ENCODE peak calls at places on chromosomes 1 and 21, in eight cellular contexts. One of them, this sample, is unnamed. For H3K4me1, the result is how much of the 10 kb centered on the place peaks cover.

GRCh38 chr1:162670928-162671663 is 38.8 kb downstream of the DDR2 start:
- DNase-seq in SJSA1: no peak
- DNase-seq in aorta: no peak
- DNase-seq in CD8-positive, alpha-beta memory T cell: no peak
- DNase-seq in Peyer's patch: no peak
- DNase-seq in right lobe of liver: no peak
- DNase-seq in spleen: no peak
- DNase-seq in PC-3: peak
- DNase-seq in this sample: no peak

GRCh38 chr1:30037251-30038118 is 685.9 kb downstream of the MATN1 start:
- DNase-seq in Peyer's patch: peak
- DNase-seq in aorta: no peak
- DNase-seq in SJSA1: no peak
- DNase-seq in PC-3: no peak
- DNase-seq in right lobe of liver: no peak
- DNase-seq in CD8-positive, alpha-beta memory T cell: no peak
- DNase-seq in spleen: no peak
- DNase-seq in this sample: no peak

GRCh38 chr1:56123421-56123820 is 455.9 kb downstream of the PLPP3 start:
- DNase-seq in right lobe of liver: no peak
- DNase-seq in PC-3: no peak
- DNase-seq in CD8-positive, alpha-beta memory T cell: no peak
- DNase-seq in Peyer's patch: no peak
- DNase-seq in spleen: no peak
- DNase-seq in SJSA1: no peak
- DNase-seq in aorta: no peak
- DNase-seq in this sample: no peak

GRCh38 chr1:199124351-199124750 is 485.5 kb downstream of the PTPRC start:
- DNase-seq in right lobe of liver: no peak
- DNase-seq in Peyer's patch: no peak
- DNase-seq in aorta: no peak
- DNase-seq in CD8-positive, alpha-beta memory T cell: no peak
- DNase-seq in spleen: no peak
- DNase-seq in PC-3: peak
- DNase-seq in SJSA1: no peak
- DNase-seq in this sample: no peak

GRCh38 chr1:172533511-172534116 is 664 bp downstream of the SUCO start:
- DNase-seq in right lobe of liver: peak
- DNase-seq in SJSA1: peak
- DNase-seq in aorta: no peak
- DNase-seq in PC-3: peak
- DNase-seq in CD8-positive, alpha-beta memory T cell: peak
- DNase-seq in Peyer's patch: peak
- DNase-seq in spleen: peak
- DNase-seq in this sample: peak

GRCh38 chr1:38815903-38816627 is 43.5 kb downstream of the RRAGC start:
- DNase-seq in SJSA1: no peak
- DNase-seq in CD8-positive, alpha-beta memory T cell: no peak
- DNase-seq in aorta: no peak
- DNase-seq in Peyer's patch: no peak
- DNase-seq in spleen: no peak
- DNase-seq in PC-3: no peak
- DNase-seq in right lobe of liver: no peak
- DNase-seq in this sample: no peak

GRCh38 chr1:42316292-42316691 is 18.7 kb downstream of the FOXJ3 start:
- DNase-seq in aorta: no peak
- DNase-seq in SJSA1: no peak
- DNase-seq in CD8-positive, alpha-beta memory T cell: no peak
- DNase-seq in PC-3: no peak
- DNase-seq in spleen: no peak
- DNase-seq in right lobe of liver: no peak
- DNase-seq in Peyer's patch: no peak
- DNase-seq in this sample: no peak

GRCh38 chr21:45724994-45725843 is 81.7 kb downstream of the PCBP3 start:
- DNase-seq in spleen: no peak
- DNase-seq in aorta: no peak
- DNase-seq in PC-3: no peak
- DNase-seq in right lobe of liver: no peak
- DNase-seq in SJSA1: no peak
- DNase-seq in Peyer's patch: no peak
- DNase-seq in CD8-positive, alpha-beta memory T cell: no peak
- DNase-seq in this sample: no peak

GRCh38 chr21:25568230-25568629 is 39.1 kb downstream of the MRPL39 start:
- DNase-seq in Peyer's patch: peak
- DNase-seq in right lobe of liver: no peak
- DNase-seq in spleen: peak
- DNase-seq in SJSA1: peak
- DNase-seq in CD8-positive, alpha-beta memory T cell: peak
- DNase-seq in aorta: no peak
- DNase-seq in PC-3: no peak
- DNase-seq in this sample: peak

DNA sequence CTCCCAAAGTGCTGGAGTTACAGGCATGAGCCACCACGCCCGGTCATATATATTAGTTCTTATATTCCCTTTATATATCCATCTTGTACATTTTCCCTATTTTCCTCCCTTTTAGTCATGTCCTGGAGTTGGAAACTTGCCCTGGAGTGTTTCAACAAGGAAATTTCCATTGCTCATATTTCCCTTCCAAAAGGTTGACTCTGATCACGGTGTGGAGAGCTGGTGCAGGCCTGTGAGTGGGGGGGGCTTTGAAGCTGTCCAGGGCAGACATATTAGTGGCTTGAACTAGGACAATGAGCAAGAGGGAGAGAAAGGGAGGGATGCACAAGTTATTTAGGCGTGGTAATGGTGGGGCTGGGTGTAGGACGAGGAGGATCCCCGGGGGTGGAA is 30.5 kb upstream of the TMEM61 start:
- DNase-seq in PC-3: peak
- DNase-seq in aorta: no peak
- DNase-seq in Peyer's patch: no peak
- DNase-seq in SJSA1: no peak
- DNase-seq in CD8-positive, alpha-beta memory T cell: no peak
- DNase-seq in spleen: no peak
- DNase-seq in right lobe of liver: no peak
- DNase-seq in this sample: no peak
- H3K4me3 ChIP-seq in PC-3: no peak
- H3K4me3 ChIP-seq in aorta: no peak
- H3K4me3 ChIP-seq in Peyer's patch: no peak
- H3K4me3 ChIP-seq in SJSA1: no peak
- H3K4me3 ChIP-seq in CD8-positive, alpha-beta memory T cell: no peak
- H3K4me3 ChIP-seq in spleen: no peak
- H3K4me3 ChIP-seq in right lobe of liver: no peak
- H3K4me3 ChIP-seq in this sample: no peak

GRCh38 chr1:2583871-2584341 is 2.7 kb upstream of the PRXL2B start:
- DNase-seq in Peyer's patch: no peak
- DNase-seq in PC-3: no peak
- DNase-seq in spleen: peak
- DNase-seq in CD8-positive, alpha-beta memory T cell: no peak
- DNase-seq in right lobe of liver: no peak
- DNase-seq in SJSA1: no peak
- DNase-seq in aorta: peak
- DNase-seq in this sample: peak

GRCh38 chr1:2583331-2583791 is 3.2 kb upstream of the PRXL2B start:
- DNase-seq in SJSA1: no peak
- DNase-seq in right lobe of liver: no peak
- DNase-seq in spleen: peak
- DNase-seq in CD8-positive, alpha-beta memory T cell: no peak
- DNase-seq in aorta: no peak
- DNase-seq in PC-3: no peak
- DNase-seq in Peyer's patch: no peak
- DNase-seq in this sample: no peak

GRCh38 chr1:2585318-2586092 is 1.1 kb upstream of the PRXL2B start:
- DNase-seq in spleen: peak
- DNase-seq in right lobe of liver: peak
- DNase-seq in CD8-positive, alpha-beta memory T cell: peak
- DNase-seq in Peyer's patch: peak
- DNase-seq in SJSA1: peak
- DNase-seq in aorta: peak
- DNase-seq in PC-3: peak
- DNase-seq in this sample: peak

GRCh38 chr1:2586154-2587070 is at the start of gene PRXL2B:
- DNase-seq in Peyer's patch: peak
- DNase-seq in SJSA1: peak
- DNase-seq in CD8-positive, alpha-beta memory T cell: peak
- DNase-seq in aorta: peak
- DNase-seq in spleen: peak
- DNase-seq in right lobe of liver: peak
- DNase-seq in PC-3: peak
- DNase-seq in this sample: peak

DNA sequence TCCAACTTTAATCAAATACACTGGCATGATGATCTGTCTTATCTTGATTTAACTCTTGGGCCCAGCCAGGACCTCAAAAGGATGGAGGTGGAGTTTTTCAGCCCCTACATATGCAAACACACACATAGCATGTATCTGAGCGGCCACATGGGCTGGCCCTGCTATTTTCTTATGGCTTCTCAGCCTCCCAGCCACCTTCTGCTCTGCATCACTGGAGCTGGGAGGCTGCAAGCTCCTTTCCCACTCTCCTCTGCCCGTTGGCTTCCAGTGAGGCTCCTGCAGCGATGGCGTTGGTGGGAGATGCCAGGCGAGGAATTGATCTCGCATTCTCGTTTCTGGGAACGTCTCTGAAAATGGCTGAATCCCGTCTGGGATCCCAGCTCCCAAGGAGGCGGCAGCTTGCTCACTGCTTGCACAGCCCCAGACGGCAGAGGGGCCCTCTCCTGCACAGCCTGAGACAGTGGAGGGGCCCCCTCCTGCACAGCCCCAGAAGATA is 1.7 kb upstream of the PRXL2B start:
- DNase-seq in CD8-positive, alpha-beta memory T cell: no peak
- DNase-seq in spleen: no peak
- DNase-seq in SJSA1: no peak
- DNase-seq in Peyer's patch: no peak
- DNase-seq in right lobe of liver: no peak
- DNase-seq in PC-3: no peak
- DNase-seq in aorta: peak
- DNase-seq in this sample: no peak
- H3K4me1 ChIP-seq in CD8-positive, alpha-beta memory T cell: under half
- H3K4me1 ChIP-seq in spleen: half or more
- H3K4me1 ChIP-seq in SJSA1: under half
- H3K4me1 ChIP-seq in Peyer's patch: under half
- H3K4me1 ChIP-seq in right lobe of liver: under half
- H3K4me1 ChIP-seq in PC-3: under half
- H3K4me1 ChIP-seq in aorta: under half
- H3K4me1 ChIP-seq in this sample: half or more

GRCh38 chr1:27614625-27615344 is 10.8 kb upstream of the AHDC1 start:
- DNase-seq in spleen: no peak
- DNase-seq in aorta: no peak
- DNase-seq in Peyer's patch: no peak
- DNase-seq in SJSA1: no peak
- DNase-seq in right lobe of liver: no peak
- DNase-seq in PC-3: no peak
- DNase-seq in CD8-positive, alpha-beta memory T cell: no peak
- DNase-seq in this sample: no peak

GRCh38 chr1:27616441-27616840 is 12.5 kb upstream of the AHDC1 start:
- DNase-seq in right lobe of liver: no peak
- DNase-seq in spleen: no peak
- DNase-seq in aorta: no peak
- DNase-seq in Peyer's patch: no peak
- DNase-seq in CD8-positive, alpha-beta memory T cell: no peak
- DNase-seq in SJSA1: no peak
- DNase-seq in PC-3: no peak
- DNase-seq in this sample: no peak

GRCh38 chr1:27617420-27617819 is 13.5 kb upstream of the AHDC1 start:
- DNase-seq in SJSA1: no peak
- DNase-seq in CD8-positive, alpha-beta memory T cell: no peak
- DNase-seq in right lobe of liver: no peak
- DNase-seq in aorta: no peak
- DNase-seq in PC-3: no peak
- DNase-seq in spleen: no peak
- DNase-seq in Peyer's patch: no peak
- DNase-seq in this sample: no peak

GRCh38 chr1:27614048-27614624 is 10.2 kb upstream of the AHDC1 start:
- DNase-seq in right lobe of liver: no peak
- DNase-seq in PC-3: no peak
- DNase-seq in SJSA1: no peak
- DNase-seq in Peyer's patch: no peak
- DNase-seq in spleen: no peak
- DNase-seq in CD8-positive, alpha-beta memory T cell: no peak
- DNase-seq in aorta: no peak
- DNase-seq in this sample: no peak

GRCh38 chr1:27615346-27616004 is 11.5 kb upstream of the AHDC1 start:
- DNase-seq in spleen: no peak
- DNase-seq in CD8-positive, alpha-beta memory T cell: no peak
- DNase-seq in Peyer's patch: no peak
- DNase-seq in right lobe of liver: no peak
- DNase-seq in SJSA1: no peak
- DNase-seq in PC-3: no peak
- DNase-seq in aorta: no peak
- DNase-seq in this sample: no peak
- H3K4me3 ChIP-seq in spleen: no peak
- H3K4me3 ChIP-seq in CD8-positive, alpha-beta memory T cell: no peak
- H3K4me3 ChIP-seq in Peyer's patch: no peak
- H3K4me3 ChIP-seq in right lobe of liver: no peak
- H3K4me3 ChIP-seq in SJSA1: no peak
- H3K4me3 ChIP-seq in PC-3: no peak
- H3K4me3 ChIP-seq in aorta: no peak
- H3K4me3 ChIP-seq in this sample: no peak

DNA sequence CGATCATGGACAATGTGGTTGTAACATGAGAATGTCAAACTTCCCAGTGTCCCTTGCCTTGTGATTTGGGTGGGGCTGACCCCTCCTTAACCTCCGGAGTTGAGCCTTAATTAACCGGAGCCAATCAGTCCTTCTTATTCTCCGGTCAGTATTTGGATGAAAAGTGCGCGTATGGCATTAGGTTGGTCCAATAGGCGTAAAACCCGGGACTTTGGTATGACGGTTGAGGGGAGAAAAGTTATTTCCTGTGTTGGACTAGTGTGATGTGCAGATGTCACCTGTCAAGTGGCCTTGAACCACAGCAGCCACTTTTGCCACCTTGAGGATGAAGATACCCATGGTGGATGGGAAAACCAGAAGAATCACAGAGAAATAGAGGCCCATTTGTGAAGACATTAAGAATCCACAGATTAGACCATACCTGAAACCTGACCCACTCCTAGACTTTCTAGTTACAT is 5.1 kb downstream of the PAFAH2 start:
- DNase-seq in CD8-positive, alpha-beta memory T cell: no peak
- DNase-seq in spleen: no peak
- DNase-seq in right lobe of liver: no peak
- DNase-seq in PC-3: no peak
- DNase-seq in Peyer's patch: no peak
- DNase-seq in SJSA1: no peak
- DNase-seq in aorta: no peak
- DNase-seq in this sample: no peak
- H3K4me1 ChIP-seq in CD8-positive, alpha-beta memory T cell: half or more
- H3K4me1 ChIP-seq in spleen: half or more
- H3K4me1 ChIP-seq in right lobe of liver: under half
- H3K4me1 ChIP-seq in PC-3: under half
- H3K4me1 ChIP-seq in Peyer's patch: under half
- H3K4me1 ChIP-seq in SJSA1: under half
- H3K4me1 ChIP-seq in aorta: under half
- H3K4me1 ChIP-seq in this sample: half or more